ENCODE peak calls at places on chromosomes 4 and X, in ten cellular contexts. N is activated CD4-positive, alpha-beta T cell treated with anti-CD3 and anti-CD28 coated beads, Interleukin-2, amount 50 U/mL, for 48 hours; Z is activated T-helper 1 cell treated with anti-CD3 and anti-CD28 coated beads, Interleukin-2, amount 50 U/mL, for 16 hours; F is hypothalamus; B is fibroblast of mammary gland; R is tibial nerve; V is choroid plexus epithelial cell; K is CD8-positive, alpha-beta T cell; Y is astrocyte; P is H54. W is an unnamed sample.

GRCh38 chr4:14592950-14593349 is 409.3 kb upstream of the CPEB2 start:
- DNase-seq in N (no peak), Z (no peak), F (no peak), B (no peak), R (no peak), V (no peak), K (no peak), Y (no peak), P (no peak), W (no peak)

GRCh38 chr4:77354550-77354949 is 197.5 kb downstream of the CCNG2 start:
- DNase-seq in N (no peak), Z (no peak), F (no peak), B (no peak), R (no peak), V (no peak), K (no peak), Y (no peak), P (no peak), W (no peak)

GRCh38 chrX:1041051-1041450 is 171.4 kb downstream of the CRLF2 start:
- DNase-seq in N (no peak), Z (no peak), F (no peak), B (no peak), R (no peak), V (no peak), K (no peak), Y (no peak), P (no peak), W (no peak)

GRCh38 chr4:3290889-3291321 is 1.9 kb upstream of the RGS12 start:
- DNase-seq in N (no peak), Z (no peak), F (no peak), B (no peak), R (no peak), V (no peak), K (no peak), Y (no peak), P (no peak), W (no peak)

GRCh38 chrX:136689441-136689840 is 41.5 kb downstream of the CD40LG start:
- DNase-seq in N (no peak), Z (no peak), F (no peak), B (no peak), R (no peak), V (peak), K (no peak), Y (peak), P (no peak), W (no peak)

GRCh38 chrX:87409113-87409841 is 108.3 kb upstream of the KLHL4 start:
- DNase-seq in N (no peak), Z (no peak), F (peak), B (peak), R (no peak), V (peak), K (no peak), Y (peak), P (peak), W (no peak)

GRCh38 chrX:13899607-13900006 is 82.7 kb upstream of the GPM6B start:
- DNase-seq in N (no peak), Z (no peak), F (no peak), B (peak), R (no peak), V (peak), K (no peak), Y (peak), P (peak), W (no peak)

GRCh38 chrX:130005408-130005807 is 23.0 kb downstream of the BCORL1 start:
- DNase-seq in N (no peak), Z (no peak), F (no peak), B (no peak), R (no peak), V (no peak), K (no peak), Y (no peak), P (no peak), W (no peak)

GRCh38 chr4:64581422-64581821 is 172.2 kb upstream of the TECRL start:
- DNase-seq in N (no peak), Z (no peak), F (no peak), B (peak), R (no peak), V (peak), K (no peak), Y (peak), P (no peak), W (no peak)

GRCh38 chrX:10189317-10190268 is 32.8 kb downstream of the CLCN4 start:
- DNase-seq in N (peak), Z (peak), F (peak), B (peak), R (peak), V (peak), K (peak), Y (peak), P (peak), W (peak)

GRCh38 chr4:41385486-41385885 is 128.8 kb downstream of the UCHL1 start:
- DNase-seq in N (no peak), Z (no peak), F (no peak), B (no peak), R (no peak), V (no peak), K (no peak), Y (no peak), P (no peak), W (no peak)

GRCh38 chrX:57647020-57647419 is 33.0 kb downstream of the NLRP2B start:
- DNase-seq in N (no peak), Z (no peak), F (no peak), B (no peak), R (no peak), V (no peak), K (no peak), Y (no peak), P (no peak), W (no peak)

GRCh38 chr4:159163522-159163921 is 60.6 kb downstream of the RAPGEF2 start:
- DNase-seq in N (no peak), Z (no peak), F (no peak), B (no peak), R (no peak), V (no peak), K (no peak), Y (no peak), P (no peak), W (no peak)

GRCh38 chr4:610411-611261 is 14.7 kb upstream of the PDE6B start:
- DNase-seq in N (no peak), Z (no peak), F (no peak), B (peak), R (no peak), V (peak), K (no peak), Y (peak), P (peak), W (no peak)

GRCh38 chr4:12260453-12260852 is 831.8 kb upstream of the HS3ST1 start:
- DNase-seq in N (no peak), Z (no peak), F (no peak), B (no peak), R (no peak), V (no peak), K (no peak), Y (no peak), P (no peak), W (no peak)

GRCh38 chrX:129997081-129997480 is 14.6 kb downstream of the BCORL1 start:
- DNase-seq in N (no peak), Z (no peak), F (no peak), B (no peak), R (no peak), V (no peak), K (no peak), Y (no peak), P (no peak), W (no peak)

GRCh38 chr4:103075435-103075893 is 1.1 kb downstream of the SLC9B2 start:
- DNase-seq in N (no peak), Z (no peak), F (no peak), B (peak), R (no peak), V (peak), K (no peak), Y (peak), P (no peak), W (no peak)

GRCh38 chr4:89823416-89823815 is 13.5 kb downstream of the SNCA start:
- DNase-seq in N (no peak), Z (no peak), F (no peak), B (peak), R (no peak), V (peak), K (no peak), Y (peak), P (no peak), W (no peak)

GRCh38 chr4:2071252-2071911 is 12.3 kb downstream of the NAT8L start:
- DNase-seq in N (no peak), Z (no peak), F (no peak), B (no peak), R (no peak), V (no peak), K (no peak), Y (no peak), P (no peak), W (no peak)

GRCh38 chr4:134691915-134692314 is 490.3 kb upstream of the PABPC4L start:
- DNase-seq in N (no peak), Z (no peak), F (no peak), B (no peak), R (no peak), V (no peak), K (no peak), Y (peak), P (no peak), W (no peak)

GRCh38 chr4:35695401-35695800 is 548.9 kb downstream of the ARAP2 start:
- DNase-seq in N (no peak), Z (no peak), F (no peak), B (no peak), R (no peak), V (no peak), K (no peak), Y (no peak), P (no peak), W (no peak)

GRCh38 chrX:110755061-110755460 is 40.6 kb downstream of the CHRDL1 start:
- DNase-seq in N (no peak), Z (no peak), F (no peak), B (peak), R (no peak), V (no peak), K (no peak), Y (peak), P (no peak), W (no peak)

GRCh38 chr4:105965183-105965800 is 70.0 kb downstream of the NPNT start:
- DNase-seq in N (no peak), Z (no peak), F (no peak), B (no peak), R (no peak), V (no peak), K (no peak), Y (no peak), P (no peak), W (no peak)

GRCh38 chr4:176791591-176792347 is 953 bp downstream of the VEGFC start:
- DNase-seq in N (no peak), Z (no peak), F (no peak), B (peak), R (no peak), V (peak), K (no peak), Y (no peak), P (no peak), W (no peak)